ENCODE peak calls at places on chromosome 18, in seven cellular contexts. S is fibroblast of lung; Y is spleen; C is tibial artery; N is CD8-positive, alpha-beta memory T cell; I is neural progenitor cell; J is right lobe of liver. K is an unnamed sample. For H3K9me3, the result is how much of the 10 kb centered on the place peaks cover.

GRCh38 chr18:8785855-8786765 is 80.8 kb downstream of the MTCL1 start:
- DNase-seq in Y (no peak), C (no peak), J (no peak), N (no peak), S (no peak), I (no peak), K (peak)

GRCh38 chr18:3660719-3661118 is 210.7 kb downstream of the TGIF1 start:
- DNase-seq in J (no peak), Y (no peak), S (no peak), I (no peak), N (no peak), C (no peak), K (no peak)

GRCh38 chr18:25648724-25649260 is 296.8 kb upstream of the ZNF521 start:
- DNase-seq in Y (no peak), C (no peak), I (no peak), S (peak), N (no peak), J (no peak), K (no peak)

GRCh38 chr18:58305792-58306191 is 261.8 kb downstream of the NEDD4L start:
- DNase-seq in I (no peak), S (no peak), J (no peak), N (no peak), C (no peak), Y (no peak), K (no peak)

GRCh38 chr18:11096411-11096810 is 53.0 kb downstream of the PIEZO2 start:
- DNase-seq in C (no peak), I (no peak), J (no peak), S (no peak), Y (no peak), N (no peak), K (no peak)

GRCh38 chr18:58580078-58580477 is 48.8 kb downstream of the ALPK2 start:
- DNase-seq in J (no peak), I (no peak), C (no peak), N (no peak), Y (no peak), S (peak), K (no peak)

GRCh38 chr18:32315881-32316280 is 126.0 kb downstream of the MEP1B start:
- DNase-seq in N (no peak), C (no peak), I (no peak), S (peak), J (no peak), Y (no peak), K (no peak)

GRCh38 chr18:73752546-73752945 is 395.1 kb downstream of the FBXO15 start:
- DNase-seq in S (peak), N (no peak), I (no peak), J (no peak), C (no peak), Y (no peak), K (no peak)

GRCh38 chr18:11741505-11742145 is 52.6 kb downstream of the GNAL start:
- DNase-seq in I (peak), N (no peak), J (no peak), Y (no peak), S (peak), C (no peak), K (no peak)

GRCh38 chr18:57437782-57438668 is 2.9 kb downstream of the ONECUT2 start:
- DNase-seq in Y (peak), C (no peak), I (peak), J (peak), S (peak), N (no peak), K (no peak)

GRCh38 chr18:79540161-79540913 is 139.3 kb upstream of the CTDP1 start:
- DNase-seq in N (no peak), Y (peak), C (no peak), S (no peak), I (no peak), J (no peak), K (peak)

GRCh38 chr18:79542213-79542612 is 137.4 kb upstream of the CTDP1 start:
- DNase-seq in J (no peak), I (no peak), N (no peak), Y (no peak), S (no peak), C (no peak), K (no peak)

GRCh38 chr18:79542876-79543750 is 136.5 kb upstream of the CTDP1 start:
- DNase-seq in N (no peak), C (no peak), J (no peak), I (no peak), S (no peak), Y (no peak), K (no peak)

GRCh38 chr18:79538635-79539034 is 141.0 kb upstream of the CTDP1 start:
- DNase-seq in J (no peak), I (no peak), S (no peak), C (no peak), N (no peak), Y (no peak), K (peak)

DNA sequence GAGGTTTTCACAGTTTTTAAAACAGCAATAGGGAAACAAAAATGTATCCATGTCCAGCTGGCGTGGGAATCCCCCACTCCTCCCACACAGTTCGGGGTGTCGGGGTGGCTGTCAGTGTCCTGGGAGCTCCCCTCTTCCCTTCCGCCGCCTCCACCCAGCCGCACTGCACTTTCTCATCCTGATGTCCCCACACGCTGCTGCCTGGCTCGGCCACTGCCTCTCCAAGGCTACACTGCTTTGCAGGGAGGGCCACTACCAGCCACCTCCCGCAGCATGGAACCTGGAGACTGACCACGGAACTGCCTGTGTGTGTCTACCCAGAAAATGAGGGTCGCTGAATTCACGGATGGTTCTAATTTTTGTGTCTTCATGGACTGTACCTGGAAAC is 138.7 kb upstream of the CTDP1 start:
- DNase-seq in N (no peak), S (no peak), C (peak), J (no peak), Y (peak), I (no peak), K (peak)
- H3K9me3 ChIP-seq in N (under half), S (under half), C (under half), J (under half), Y (under half), I (under half), K (under half)

GRCh38 chr18:70662588-70662987 is 373.7 kb downstream of the SOCS6 start:
- DNase-seq in Y (no peak), I (no peak), C (no peak), N (no peak), J (no peak), S (no peak), K (no peak)
- H3K9me3 ChIP-seq in Y (under half), I (under half), C (under half), N (under half), J (under half), S (under half), K (under half)

GRCh38 chr18:78618726-78619125 is 360.9 kb upstream of the SALL3 start:
- DNase-seq in Y (no peak), S (no peak), C (no peak), I (no peak), J (no peak), N (no peak), K (no peak)

GRCh38 chr18:78620326-78620725 is 359.3 kb upstream of the SALL3 start:
- DNase-seq in I (no peak), S (no peak), C (no peak), J (no peak), Y (no peak), N (no peak), K (no peak)

GRCh38 chr18:78622251-78622953 is 357.2 kb upstream of the SALL3 start:
- DNase-seq in S (no peak), J (no peak), C (no peak), I (no peak), Y (no peak), N (no peak), K (no peak)

GRCh38 chr18:78621141-78621540 is 358.5 kb upstream of the SALL3 start:
- DNase-seq in S (no peak), N (no peak), I (no peak), C (no peak), J (peak), Y (no peak), K (no peak)

GRCh38 chr18:78619854-78620253 is 359.8 kb upstream of the SALL3 start:
- DNase-seq in C (no peak), N (no peak), J (no peak), Y (no peak), I (no peak), S (no peak), K (peak)
- H3K9me3 ChIP-seq in C (under half), N (under half), J (under half), Y (under half), I (under half), S (under half), K (under half)

GRCh38 chr18:6434987-6435709 is 20.4 kb upstream of the L3MBTL4 start:
- DNase-seq in Y (no peak), N (no peak), J (no peak), I (no peak), S (no peak), C (no peak), K (no peak)
- H3K9me3 ChIP-seq in Y (under half), N (under half), J (under half), I (under half), S (under half), C (under half), K (under half)

GRCh38 chr18:55637204-55637603 is 49.2 kb upstream of the TCF4 start:
- DNase-seq in S (no peak), J (no peak), N (no peak), C (no peak), I (no peak), Y (no peak), K (no peak)

GRCh38 chr18:55635439-55635838 is 47.4 kb upstream of the TCF4 start:
- DNase-seq in S (no peak), C (no peak), I (no peak), N (no peak), Y (no peak), J (no peak), K (no peak)

GRCh38 chr18:55633032-55633431 is 45.0 kb upstream of the TCF4 start:
- DNase-seq in J (no peak), Y (no peak), I (no peak), N (no peak), C (no peak), S (peak), K (no peak)

GRCh38 chr18:55629136-55629535 is 41.1 kb upstream of the TCF4 start:
- DNase-seq in Y (no peak), I (no peak), C (no peak), S (no peak), N (no peak), J (no peak), K (no peak)

GRCh38 chr18:55634545-55634944 is 46.6 kb upstream of the TCF4 start:
- DNase-seq in S (peak), N (no peak), Y (no peak), I (no peak), C (no peak), J (no peak), K (no peak)
- H3K9me3 ChIP-seq in S (under half), N (under half), Y (under half), I (under half), C (under half), J (under half), K (under half)

GRCh38 chr18:36038102-36038663 is 29.2 kb downstream of the RPRD1A start:
- DNase-seq in N (no peak), I (no peak), C (no peak), S (no peak), Y (no peak), J (no peak), K (no peak)
- H3K9me3 ChIP-seq in N (under half), I (under half), C (under half), S (under half), Y (under half), J (under half), K (under half)

DNA sequence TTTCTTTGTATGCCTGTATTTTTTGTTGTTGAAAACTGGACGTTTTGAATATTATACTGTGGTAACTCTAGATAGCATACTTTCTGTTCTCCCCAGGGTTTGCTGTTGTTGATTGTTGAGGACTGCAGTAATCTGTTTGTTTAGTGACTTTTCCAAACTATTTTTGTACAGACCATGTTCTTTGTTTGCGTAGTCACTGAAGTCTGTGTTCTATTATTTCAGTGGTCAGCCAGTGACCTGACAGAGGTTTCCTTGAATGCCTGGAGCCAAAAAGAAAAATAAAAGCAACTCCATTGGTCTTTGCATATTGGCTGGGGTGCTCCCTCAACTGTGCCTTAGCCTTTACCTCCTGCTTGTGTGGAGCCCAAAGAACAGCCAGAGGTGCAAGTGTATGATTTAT is 42.7 kb upstream of the PHLPP1 start:
- DNase-seq in Y (no peak), C (no peak), N (no peak), S (no peak), J (no peak), I (no peak), K (no peak)
- H3K9me3 ChIP-seq in Y (under half), C (under half), N (under half), S (under half), J (under half), I (under half), K (under half)

GRCh38 chr18:72041313-72042032 is 502.7 kb downstream of the CBLN2 start:
- DNase-seq in I (peak), J (no peak), N (no peak), S (no peak), C (no peak), Y (no peak), K (no peak)
- H3K9me3 ChIP-seq in I (under half), J (under half), N (under half), S (under half), C (under half), Y (under half), K (under half)

K was measured in Peyer's patch.